ENCODE peak calls at places on chromosome 1, in six cellular contexts. V is IMR-90, W is mesenchymal stem cell, D is H9, R is neuronal stem cell, E is H1. P is an unnamed sample.

GRCh38 chr1:16114527-16115467 is 41.1 kb downstream of the EPHA2 start:
- DNase-seq in R (no peak), D (peak; percentile 26), W (no peak), E (no peak), V (no peak), P (no peak)

GRCh38 chr1:178607718-178608408 is 95.0 kb downstream of the TEX35 start:
- DNase-seq in W (no peak), E (no peak), R (no peak), D (no peak), V (no peak), P (no peak)

GRCh38 chr1:8813016-8813763 is 4.2 kb downstream of the RERE start:
- DNase-seq in E (no peak), D (no peak), V (peak; percentile 48), R (no peak), W (no peak), P (no peak)

GRCh38 chr1:112172294-112172882 is 182.9 kb upstream of the KCND3 start:
- DNase-seq in V (peak; percentile 34), W (peak; percentile 48), E (peak; percentile 68), D (peak; percentile 51), R (peak; percentile 77), P (peak; percentile 71)

GRCh38 chr1:19007491-19008441 is 51.3 kb upstream of the IFFO2 start:
- DNase-seq in E (peak; percentile 22), W (no peak), D (no peak), R (no peak), V (no peak), P (peak; percentile 39)

GRCh38 chr1:15118579-15118978 is 35.0 kb upstream of the TMEM51 start:
- DNase-seq in D (no peak), E (no peak), V (no peak), W (no peak), R (no peak), P (no peak)

GRCh38 chr1:26126321-26127084 is 14.9 kb downstream of the PDIK1L start:
- DNase-seq in V (peak; percentile 26), E (peak; percentile 26), R (no peak), W (peak; percentile 44), D (no peak), P (peak; percentile 48)

GRCh38 chr1:16048573-16049189 is 5.1 kb downstream of the CLCNKB start:
- DNase-seq in V (no peak), R (peak; percentile 87), E (peak; percentile 97), D (peak; percentile 96), W (peak; percentile 62), P (peak; percentile 94)

GRCh38 chr1:63877816-63878215 is 104.0 kb downstream of the ROR1 start:
- DNase-seq in V (peak; percentile 75), W (peak; percentile 73), E (no peak), D (no peak), R (no peak), P (no peak)

GRCh38 chr1:10980094-10980577 is 32.3 kb upstream of the TARDBP start:
- DNase-seq in D (peak; percentile 97), E (peak; percentile 85), W (peak; percentile 38), R (peak; percentile 82), V (peak; percentile 31), P (peak; percentile 88)

GRCh38 chr1:244896550-244896949 is 32.2 kb upstream of the HNRNPU start:
- DNase-seq in R (no peak), D (no peak), W (peak; percentile 90), E (no peak), V (peak; percentile 94), P (no peak)

GRCh38 chr1:53592521-53592982 is 133.4 kb downstream of the DMRTB1 start:
- DNase-seq in V (peak; percentile 79), E (no peak), R (no peak), W (peak; percentile 56), D (peak; percentile 72), P (peak; percentile 62)

GRCh38 chr1:41274827-41275519 is 32.9 kb upstream of the SCMH1 start:
- DNase-seq in W (no peak), E (no peak), D (no peak), V (no peak), R (no peak), P (no peak)

GRCh38 chr1:53619811-53620619 is 118.9 kb downstream of the GLIS1 start:
- DNase-seq in E (no peak), V (peak; percentile 81), D (peak; percentile 24), W (peak; percentile 45), R (no peak), P (no peak)

GRCh38 chr1:245154429-245155185 is at the start of gene KIF26B:
- DNase-seq in D (peak; percentile 52), V (peak; percentile 50), W (peak; percentile 73), R (peak; percentile 50), E (peak; percentile 72), P (peak; percentile 67)

GRCh38 chr1:151513626-151514101 is 2.5 kb downstream of the CGN start:
- DNase-seq in E (peak; percentile 59), V (peak; percentile 22), R (no peak), W (no peak), D (peak; percentile 46), P (peak; percentile 80)

GRCh38 chr1:201554789-201555592 is 16.1 kb downstream of the NAV1 start:
- DNase-seq in R (no peak), D (no peak), V (no peak), E (no peak), W (no peak), P (no peak)

GRCh38 chr1:79797487-79797886 is 791.0 kb upstream of the ADGRL4 start:
- DNase-seq in V (no peak), E (no peak), R (no peak), D (no peak), W (no peak), P (peak; percentile 30)

GRCh38 chr1:6794164-6794563 is 8.9 kb downstream of the CAMTA1 start:
- DNase-seq in D (no peak), W (peak; percentile 68), R (no peak), E (no peak), V (peak; percentile 74), P (peak; percentile 63)

GRCh38 chr1:151992345-151993083 is 1.1 kb downstream of the S100A10 start:
- DNase-seq in E (peak; percentile 75), V (peak; percentile 87), R (no peak), D (peak; percentile 87), W (peak; percentile 93), P (peak; percentile 91)

GRCh38 chr1:86596253-86596652 is 49.4 kb downstream of the CLCA4 start:
- DNase-seq in W (no peak), R (no peak), V (no peak), E (no peak), D (no peak), P (no peak)

GRCh38 chr1:57007472-57007871 is 41.7 kb upstream of the C8B start:
- DNase-seq in E (no peak), V (no peak), W (no peak), R (no peak), D (no peak), P (no peak)

GRCh38 chr1:201254625-201255469 is 28.5 kb upstream of the PKP1 start:
- DNase-seq in V (no peak), R (peak; percentile 73), W (peak; percentile 38), E (peak; percentile 100), D (peak; percentile 85), P (peak; percentile 62)

GRCh38 chr1:246805135-246805716 is 81.0 kb downstream of the SCCPDH start:
- DNase-seq in W (peak; percentile 59), R (no peak), D (no peak), V (no peak), E (no peak), P (no peak)

GRCh38 chr1:43144228-43144627 is 27.9 kb downstream of the EBNA1BP2 start:
- DNase-seq in E (no peak), V (peak; percentile 69), D (no peak), W (peak; percentile 29), R (no peak), P (no peak)
- H2BK15ac ChIP-seq in E (no peak overlapping the region), V (no peak overlapping the region), D (no peak overlapping the region), W (no peak overlapping the region), R (no peak overlapping the region), P (no peak overlapping the region)

GRCh38 chr1:206896261-206896660 is 982 bp upstream of the IL24 start:
- DNase-seq in R (no peak), E (no peak), V (no peak), W (peak; percentile 76), D (no peak), P (no peak)
- H2BK15ac ChIP-seq in R (no peak overlapping the region), E (no peak overlapping the region), V (peak overlapping the region; percentile 96), W (no peak overlapping the region), D (no peak overlapping the region), P (no peak overlapping the region)

DNA sequence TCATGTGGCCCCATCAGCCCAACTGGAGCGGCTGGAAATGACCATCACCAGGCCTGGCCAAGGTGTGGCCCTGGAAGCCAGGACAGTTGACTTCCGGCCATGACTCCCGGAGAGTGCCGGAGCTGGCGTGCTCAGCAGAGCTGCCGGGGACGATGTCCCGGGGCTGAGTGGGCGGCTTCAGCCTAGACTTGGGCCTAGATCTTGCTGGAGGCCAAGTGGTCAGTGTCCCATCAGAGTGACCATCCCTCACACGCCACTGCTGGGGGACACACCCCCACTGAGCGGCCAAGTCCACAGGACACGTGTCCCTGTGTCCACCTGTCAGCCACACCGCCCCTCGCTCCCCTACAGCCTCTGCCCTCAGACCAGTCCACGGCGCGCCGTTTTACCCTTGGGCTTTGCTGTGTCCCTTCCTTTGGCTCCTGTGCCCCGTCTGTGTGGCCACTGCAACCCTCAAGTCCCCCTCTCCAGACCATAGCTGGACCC is 4.0 kb downstream of the FAAP20 start:
- DNase-seq in D (no peak), R (no peak), V (no peak), W (no peak), E (no peak), P (no peak)
- H2BK15ac ChIP-seq in D (no peak overlapping the region), R (peak overlapping the region; percentile 59), V (no peak overlapping the region), W (no peak overlapping the region), E (peak overlapping the region; percentile 29), P (no peak overlapping the region)

DNA sequence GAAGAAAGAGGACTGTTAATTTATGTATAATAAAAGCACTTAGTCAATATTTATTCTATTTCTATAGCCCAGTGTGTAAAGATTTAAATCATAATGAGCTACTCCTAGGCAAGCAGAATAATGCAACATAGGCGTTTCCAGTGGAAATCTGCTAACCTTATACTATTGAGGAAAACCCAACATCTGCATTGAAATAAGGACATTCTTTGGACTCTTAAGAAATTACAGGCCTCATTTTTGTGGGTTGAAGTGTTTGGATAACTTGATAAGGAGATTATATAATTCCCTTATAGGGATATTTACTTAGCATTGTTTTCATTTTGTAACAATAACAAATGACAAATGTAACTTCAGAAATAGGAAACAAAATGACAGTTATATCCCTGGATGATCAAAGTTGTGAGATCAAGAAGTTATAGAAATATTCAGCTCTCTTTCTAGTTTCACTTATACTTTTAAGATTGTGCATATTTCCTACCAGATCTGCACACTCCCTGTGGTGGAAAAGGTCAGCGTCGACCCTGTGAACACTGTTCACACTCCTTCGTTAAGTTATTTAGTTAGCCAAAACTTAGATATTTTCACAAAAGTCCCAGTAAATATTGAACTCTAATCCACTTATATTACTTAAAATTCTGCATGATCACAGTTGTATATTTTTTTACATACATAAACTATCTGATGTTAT is 284.4 kb upstream of the C1orf105 start:
- DNase-seq in V (peak; percentile 81), D (no peak), W (peak; percentile 84), E (no peak), R (no peak), P (no peak)
- H2BK15ac ChIP-seq in V (no peak overlapping the region), D (no peak overlapping the region), W (no peak overlapping the region), E (no peak overlapping the region), R (no peak overlapping the region), P (no peak overlapping the region)

P was measured in mesendoderm.